ENCODE peak calls at places on chromosomes 6 and 20, in nine cellular contexts. N is heart right ventricle, V is psoas muscle, X is GM13976, G is ovary, H is stomach, A is upper lobe of left lung, E is omental fat pad, Q is left ventricle myocardium inferior. M is an unnamed sample.

GRCh38 chr6:34170341-34170740 is 24.5 kb upstream of the GRM4 start:
- DNase-seq in N (no peak), V (no peak), X (peak), G (no peak), H (no peak), A (no peak), E (no peak), Q (no peak), M (no peak)

GRCh38 chr6:125191916-125192609 is 38.5 kb downstream of the TPD52L1 start:
- DNase-seq in N (peak), V (peak), X (peak), G (peak), H (peak), A (no peak), E (peak), Q (peak), M (no peak)

GRCh38 chr6:68343901-68344300 is 291.2 kb upstream of the ADGRB3 start:
- DNase-seq in N (no peak), V (no peak), X (no peak), G (no peak), H (no peak), A (no peak), E (no peak), Q (no peak), M (no peak)

GRCh38 chr6:61809004-61809595 is 476.9 kb downstream of the KHDRBS2 start:
- DNase-seq in N (no peak), V (no peak), X (peak), G (no peak), H (no peak), A (no peak), E (no peak), Q (no peak), M (no peak)

GRCh38 chr6:56490994-56491393 is 151.7 kb downstream of the DST start:
- DNase-seq in N (no peak), V (no peak), X (no peak), G (no peak), H (no peak), A (no peak), E (no peak), Q (no peak), M (no peak)

GRCh38 chr6:41273699-41274098 is 12.8 kb downstream of the TREM1 start:
- DNase-seq in N (no peak), V (no peak), X (peak), G (no peak), H (no peak), A (no peak), E (no peak), Q (no peak), M (no peak)

GRCh38 chr20:4173142-4173541 is 157.8 kb upstream of the RNF24 start:
- DNase-seq in N (no peak), V (no peak), X (no peak), G (no peak), H (no peak), A (no peak), E (no peak), Q (no peak), M (no peak)

GRCh38 chr20:5056801-5057599 is 55.7 kb upstream of the SLC23A2 start:
- DNase-seq in N (peak), V (no peak), X (peak), G (no peak), H (peak), A (no peak), E (no peak), Q (peak), M (peak)

GRCh38 chr6:158642805-158643489 is 1.6 kb downstream of the DYNLT1 start:
- DNase-seq in N (no peak), V (no peak), X (no peak), G (no peak), H (peak), A (no peak), E (no peak), Q (no peak), M (no peak)

GRCh38 chr20:24664266-24664986 is 195.0 kb downstream of the SYNDIG1 start:
- DNase-seq in N (no peak), V (no peak), X (no peak), G (no peak), H (no peak), A (no peak), E (no peak), Q (no peak), M (no peak)
- TF ChIP-seq CTCF in N (no peak), V (no peak), X (no peak), G (no peak), H (no peak), A (no peak), E (no peak), Q (no peak), M (no peak)

DNA sequence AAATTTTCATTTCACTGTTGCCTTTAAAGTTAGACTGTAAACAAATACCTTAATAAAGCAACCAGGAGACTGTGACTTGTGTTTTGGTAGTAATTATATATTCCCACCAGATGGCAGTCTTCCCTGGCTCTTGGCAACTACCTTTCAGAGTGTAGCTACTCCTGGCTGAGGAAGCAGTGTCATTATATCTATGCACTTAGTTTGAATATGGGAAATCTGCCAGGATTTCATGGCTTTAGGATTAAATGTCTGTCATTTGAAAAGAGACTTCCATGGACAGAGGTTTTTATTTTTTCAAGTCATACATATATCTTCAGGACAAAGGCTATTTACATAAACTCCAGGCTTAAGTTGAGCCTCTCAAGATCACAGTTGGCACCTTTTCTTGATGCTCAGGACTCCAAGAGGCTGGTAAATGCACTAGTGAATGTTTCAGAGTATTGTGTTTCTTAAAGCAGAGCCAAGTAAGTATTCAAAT is 160.1 kb downstream of the C6orf58 start:
- DNase-seq in N (peak), V (no peak), X (peak), G (peak), H (peak), A (no peak), E (no peak), Q (no peak), M (no peak)
- TF ChIP-seq CTCF in N (peak), V (peak), X (peak), G (peak), H (no peak), A (peak), E (no peak), Q (peak), M (no peak)

DNA sequence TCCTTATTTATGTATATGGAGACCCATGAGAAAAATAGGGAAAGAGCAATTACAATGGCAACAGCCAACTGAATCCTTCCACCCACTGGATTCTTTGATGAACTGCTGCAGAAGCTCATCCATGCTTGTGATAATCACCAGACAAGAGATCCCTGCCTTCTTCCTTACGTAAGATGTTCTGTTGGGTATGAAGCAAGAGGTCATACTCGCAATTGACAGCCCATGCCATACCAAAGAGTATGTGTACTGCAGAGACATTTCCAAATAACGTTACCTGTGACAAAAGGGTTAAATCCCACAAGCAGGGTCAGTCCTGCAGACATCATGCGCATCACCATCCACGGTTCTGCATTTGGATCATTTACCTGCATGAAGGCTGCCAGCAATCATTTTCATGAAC is 27.8 kb downstream of the ELOVL5 start:
- DNase-seq in N (no peak), V (no peak), X (no peak), G (no peak), H (no peak), A (no peak), E (no peak), Q (no peak), M (no peak)
- TF ChIP-seq CTCF in N (no peak), V (no peak), X (no peak), G (no peak), H (no peak), A (no peak), E (no peak), Q (no peak), M (no peak)

DNA sequence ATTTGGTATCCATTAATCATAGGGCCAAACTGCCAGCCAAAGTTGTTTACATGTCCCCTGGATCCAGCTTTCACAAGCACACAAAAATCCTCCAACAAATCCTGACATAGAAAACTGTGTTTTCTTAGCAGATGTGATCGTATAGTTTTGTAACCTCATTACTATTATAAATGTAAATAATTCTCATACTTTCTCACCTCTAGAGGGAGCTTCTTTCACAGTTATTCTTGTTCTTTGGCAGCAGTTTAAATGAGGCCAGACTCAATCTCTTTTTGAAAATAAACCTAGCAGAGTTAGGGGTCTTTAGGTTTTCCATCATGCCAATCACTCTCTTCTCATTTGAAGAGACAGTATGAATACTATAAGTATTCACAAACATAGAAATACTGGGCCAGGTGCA is 17.0 kb upstream of the ZNF318 start:
- DNase-seq in N (no peak), V (no peak), X (no peak), G (no peak), H (no peak), A (no peak), E (no peak), Q (no peak), M (no peak)
- TF ChIP-seq CTCF in N (peak), V (peak), X (no peak), G (no peak), H (no peak), A (no peak), E (no peak), Q (peak), M (no peak)

GRCh38 chr20:8267009-8267408 is 134.9 kb downstream of the PLCB1 start:
- DNase-seq in N (no peak), V (no peak), X (no peak), G (no peak), H (no peak), A (no peak), E (no peak), Q (no peak), M (no peak)
- TF ChIP-seq CTCF in N (no peak), V (no peak), X (no peak), G (no peak), H (no peak), A (no peak), E (no peak), Q (no peak), M (no peak)

GRCh38 chr20:58822748-58823730 is 27.7 kb downstream of the GNAS-AS1 start:
- DNase-seq in N (no peak), V (no peak), X (no peak), G (no peak), H (no peak), A (no peak), E (no peak), Q (no peak), M (no peak)

GRCh38 chr20:58819921-58820320 is 30.8 kb downstream of the GNAS-AS1 start:
- DNase-seq in N (no peak), V (no peak), X (no peak), G (no peak), H (no peak), A (no peak), E (no peak), Q (no peak), M (no peak)

GRCh38 chr20:58825450-58825849 is 25.3 kb downstream of the GNAS-AS1 start:
- DNase-seq in N (no peak), V (no peak), X (no peak), G (no peak), H (no peak), A (no peak), E (no peak), Q (no peak), M (no peak)

GRCh38 chr20:58824843-58825242 is 25.9 kb downstream of the GNAS-AS1 start:
- DNase-seq in N (no peak), V (no peak), X (no peak), G (no peak), H (no peak), A (no peak), E (no peak), Q (no peak), M (no peak)

GRCh38 chr20:58822175-58822574 is 28.5 kb downstream of the GNAS-AS1 start:
- DNase-seq in N (no peak), V (no peak), X (no peak), G (no peak), H (no peak), A (no peak), E (no peak), Q (no peak), M (no peak)
- TF ChIP-seq CTCF in N (no peak), V (peak), X (no peak), G (no peak), H (no peak), A (no peak), E (no peak), Q (peak), M (no peak)

DNA sequence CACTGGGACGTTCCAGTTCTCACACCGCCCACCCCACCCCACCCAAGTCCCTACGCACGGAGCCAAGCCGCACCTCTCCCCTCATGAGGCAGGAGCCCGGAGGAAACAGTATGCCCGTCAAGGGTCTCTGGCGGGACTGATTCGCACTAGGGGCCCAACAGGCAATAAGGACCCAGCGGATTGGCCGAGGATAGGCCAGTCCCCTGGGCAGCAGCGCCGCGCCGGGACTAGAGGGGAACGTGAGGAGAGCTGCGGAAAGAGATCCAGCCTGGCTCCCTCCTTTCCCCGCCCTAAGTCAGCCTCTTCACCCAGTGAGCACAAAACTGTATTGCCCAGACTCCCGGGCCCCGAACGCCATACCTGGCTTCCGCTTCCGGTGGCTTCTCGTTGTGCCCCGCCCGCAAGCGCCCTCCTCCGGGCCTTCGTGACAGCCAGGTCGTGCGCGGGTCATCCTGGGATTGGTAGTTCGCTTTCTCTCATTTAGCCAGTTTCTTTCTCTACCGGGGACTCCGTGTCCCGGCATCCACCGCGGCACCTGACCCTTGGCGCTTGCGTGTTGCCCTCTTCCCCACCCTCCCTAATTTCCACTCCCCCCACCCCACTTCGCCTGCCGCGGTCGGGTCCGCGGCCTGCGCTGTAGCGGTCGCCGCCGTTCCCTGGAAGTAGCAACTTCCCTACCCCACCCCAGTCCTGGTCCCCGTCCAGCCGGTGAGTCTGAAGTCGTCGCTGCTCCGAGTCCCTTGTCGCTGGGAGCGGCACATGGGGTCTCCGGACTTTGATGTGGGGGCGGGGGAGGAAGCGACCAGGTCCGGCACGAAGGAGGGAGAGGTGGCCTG is at the start of gene CSNK2B:
- DNase-seq in N (peak), V (peak), X (peak), G (peak), H (peak), A (peak), E (peak), Q (peak), M (peak)
- TF ChIP-seq CTCF in N (peak), V (no peak), X (no peak), G (peak), H (no peak), A (no peak), E (no peak), Q (no peak), M (no peak)